ENCODE peak calls at places on chromosome 17, in seven cellular contexts. U is HepG2, V is H1, C is SK-N-SH, Q is K562, X is GM12891, I is GM12878. E is an unnamed sample.

GRCh38 chr17:44024853-44025252 is 10.1 kb upstream of the TMEM101 start:
- DNase-seq in U (no peak), V (no peak), C (peak), Q (no peak), X (no peak), I (no peak), E (no peak)

GRCh38 chr17:31466096-31466495 is 74.6 kb downstream of the RAB11FIP4 start:
- DNase-seq in U (no peak), V (no peak), C (no peak), Q (no peak), X (no peak), I (no peak), E (no peak)

GRCh38 chr17:8209909-8210760 is at the start of gene AURKB:
- DNase-seq in U (peak), V (no peak), C (peak), Q (peak), X (peak), I (peak), E (peak)

GRCh38 chr17:251531-251930 is 70.1 kb upstream of the DOC2B start:
- DNase-seq in U (no peak), V (no peak), C (no peak), Q (no peak), X (no peak), I (no peak), E (no peak)

GRCh38 chr17:38551121-38551520 is 54.6 kb downstream of the SRCIN1 start:
- DNase-seq in U (no peak), V (no peak), C (no peak), Q (no peak), X (no peak), I (no peak), E (no peak)

GRCh38 chr17:7848665-7849184 is 6.1 kb upstream of the TMEM88 start:
- DNase-seq in U (no peak), V (no peak), C (no peak), Q (no peak), X (no peak), I (no peak), E (no peak)

GRCh38 chr17:81291662-81292061 is 3.4 kb downstream of the SLC38A10 start:
- DNase-seq in U (peak), V (peak), C (peak), Q (peak), X (peak), I (no peak), E (peak)

GRCh38 chr17:66272699-66273390 is 29.6 kb upstream of the PRKCA start:
- DNase-seq in U (no peak), V (no peak), C (no peak), Q (peak), X (no peak), I (no peak), E (no peak)

GRCh38 chr17:41870097-41870496 is 4.9 kb upstream of the KLHL11 start:
- DNase-seq in U (no peak), V (no peak), C (no peak), Q (no peak), X (no peak), I (no peak), E (no peak)

GRCh38 chr17:72624652-72625051 is 467.8 kb downstream of the SLC39A11 start:
- DNase-seq in U (no peak), V (no peak), C (no peak), Q (no peak), X (no peak), I (no peak), E (no peak)

GRCh38 chr17:43356999-43357398 is 41.8 kb upstream of the ARL4D start:
- DNase-seq in U (no peak), V (no peak), C (no peak), Q (no peak), X (no peak), I (no peak), E (no peak)

GRCh38 chr17:57975044-57975443 is 13.0 kb downstream of the VEZF1 start:
- DNase-seq in U (peak), V (no peak), C (no peak), Q (no peak), X (no peak), I (no peak), E (no peak)

GRCh38 chr17:64506576-64507417 is at the start of gene CEP95:
- DNase-seq in U (peak), V (no peak), C (peak), Q (peak), X (peak), I (peak), E (peak)

GRCh38 chr17:47959825-47960655 is 2.4 kb upstream of the PRR15L start:
- DNase-seq in U (no peak), V (no peak), C (no peak), Q (no peak), X (no peak), I (no peak), E (no peak)

GRCh38 chr17:31488264-31488981 is 96.9 kb downstream of the RAB11FIP4 start:
- DNase-seq in U (no peak), V (no peak), C (peak), Q (no peak), X (no peak), I (no peak), E (no peak)

GRCh38 chr17:9439851-9440250 is 135.8 kb downstream of the STX8 start:
- DNase-seq in U (no peak), V (no peak), C (no peak), Q (no peak), X (no peak), I (no peak), E (no peak)

GRCh38 chr17:17384291-17384615 is 81.1 kb downstream of the NT5M start:
- DNase-seq in U (no peak), V (no peak), C (no peak), Q (no peak), X (no peak), I (no peak), E (no peak)

GRCh38 chr17:62950067-62950466 is 16.0 kb upstream of the TANC2 start:
- DNase-seq in U (no peak), V (no peak), C (no peak), Q (no peak), X (no peak), I (no peak), E (no peak)

GRCh38 chr17:67779098-67779672 is 46.1 kb upstream of the BPTF start:
- DNase-seq in U (peak), V (peak), C (peak), Q (peak), X (peak), I (no peak), E (peak)

GRCh38 chr17:61005358-61005757 is 327.7 kb downstream of the BCAS3 start:
- DNase-seq in U (no peak), V (no peak), C (no peak), Q (no peak), X (no peak), I (no peak), E (no peak)

GRCh38 chr17:72432143-72432604 is 311.4 kb downstream of the SOX9 start:
- DNase-seq in U (no peak), V (no peak), C (peak), Q (no peak), X (no peak), I (no peak), E (no peak)

GRCh38 chr17:56110463-56111138 is 42.7 kb upstream of the ANKFN1 start:
- DNase-seq in U (no peak), V (no peak), C (no peak), Q (no peak), X (no peak), I (no peak), E (no peak)

GRCh38 chr17:81064746-81065475 is 30.0 kb downstream of the BAIAP2 start:
- DNase-seq in U (no peak), V (no peak), C (no peak), Q (no peak), X (no peak), I (no peak), E (no peak)

GRCh38 chr17:41869426-41869825 is 4.2 kb upstream of the KLHL11 start:
- DNase-seq in U (no peak), V (no peak), C (no peak), Q (no peak), X (no peak), I (no peak), E (no peak)

GRCh38 chr17:57939797-57940196 is 15.4 kb downstream of the CUEDC1 start:
- DNase-seq in U (no peak), V (no peak), C (no peak), Q (peak), X (peak), I (peak), E (peak)

GRCh38 chr17:80539022-80539421 is 5.6 kb upstream of the RPTOR start:
- DNase-seq in U (no peak), V (no peak), C (no peak), Q (peak), X (no peak), I (no peak), E (no peak)

GRCh38 chr17:8225813-8226535 is 15.6 kb upstream of the AURKB start:
- DNase-seq in U (no peak), V (no peak), C (no peak), Q (peak), X (no peak), I (peak), E (no peak)

GRCh38 chr17:38538906-38539305 is 66.8 kb downstream of the SRCIN1 start:
- DNase-seq in U (no peak), V (no peak), C (no peak), Q (no peak), X (no peak), I (no peak), E (no peak)

GRCh38 chr17:71709974-71710373 is 410.8 kb upstream of the SOX9 start:
- DNase-seq in U (no peak), V (no peak), C (peak), Q (no peak), X (no peak), I (no peak), E (no peak)

GRCh38 chr17:55347341-55347740 is 74.3 kb downstream of the MMD start:
- DNase-seq in U (no peak), V (no peak), C (no peak), Q (no peak), X (no peak), I (no peak), E (no peak)

GRCh38 chr17:57319806-57320205 is 63.5 kb downstream of the MSI2 start:
- DNase-seq in U (no peak), V (no peak), C (no peak), Q (no peak), X (no peak), I (no peak), E (no peak)

GRCh38 chr17:15257316-15257925 is 7.7 kb downstream of the PMP22 start:
- DNase-seq in U (peak), V (no peak), C (peak), Q (peak), X (peak), I (peak), E (peak)

GRCh38 chr17:57243171-57243622 is 13.1 kb upstream of the MSI2 start:
- DNase-seq in U (peak), V (peak), C (peak), Q (peak), X (peak), I (peak), E (peak)

GRCh38 chr17:29084476-29085148 is 41.7 kb downstream of the PIPOX start:
- DNase-seq in U (no peak), V (no peak), C (peak), Q (no peak), X (no peak), I (no peak), E (no peak)

GRCh38 chr17:44159519-44160210 is 10.8 kb upstream of the ASB16 start:
- DNase-seq in U (no peak), V (no peak), C (no peak), Q (peak), X (no peak), I (no peak), E (no peak)

GRCh38 chr17:82957961-82958491 is 118.2 kb upstream of the ZNF750 start:
- DNase-seq in U (no peak), V (no peak), C (no peak), Q (no peak), X (no peak), I (no peak), E (no peak)

GRCh38 chr17:82596837-82597672 is 51.2 kb downstream of the WDR45B start:
- DNase-seq in U (no peak), V (no peak), C (peak), Q (no peak), X (no peak), I (no peak), E (no peak)

GRCh38 chr17:8922451-8922850 is 43.1 kb downstream of the PIK3R5 start:
- DNase-seq in U (no peak), V (no peak), C (no peak), Q (no peak), X (no peak), I (no peak), E (no peak)

GRCh38 chr17:67443931-67444597 is 67.0 kb downstream of the PITPNC1 start:
- DNase-seq in U (no peak), V (no peak), C (peak), Q (no peak), X (no peak), I (no peak), E (no peak)

DNA sequence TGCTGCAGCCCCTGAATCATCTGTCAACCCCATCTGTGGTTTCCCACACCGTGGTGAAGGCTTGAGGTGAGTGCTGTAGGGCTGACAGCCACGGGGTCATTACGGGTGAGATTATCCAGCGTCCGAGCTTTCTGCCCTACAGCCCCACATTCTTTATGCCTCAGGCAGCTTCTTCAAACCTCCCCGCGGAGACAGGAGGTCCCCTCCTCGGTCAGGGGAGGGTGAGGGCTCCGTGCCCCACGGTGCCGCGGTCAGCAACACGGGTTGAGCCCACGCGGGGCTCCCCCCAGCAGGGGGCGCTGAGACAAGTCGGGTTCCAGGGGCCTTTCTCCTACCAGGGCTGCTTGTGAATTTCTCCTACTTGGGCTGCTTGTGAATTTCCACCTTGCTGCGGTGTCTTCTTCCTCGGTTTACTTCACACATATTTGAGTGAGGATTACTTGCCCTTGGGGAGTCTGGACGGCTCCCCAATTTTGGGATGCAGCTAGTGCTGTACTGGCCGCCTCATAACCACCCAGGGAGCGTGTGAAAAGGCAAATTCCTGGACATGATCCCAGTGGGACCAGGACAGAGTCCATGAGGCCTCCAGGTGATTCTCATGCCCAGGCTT is 18.1 kb upstream of the WFIKKN2 start:
- DNase-seq in U (no peak), V (no peak), C (peak), Q (peak), X (no peak), I (no peak), E (peak)
- TF ChIP-seq TAF1 in U (no peak), V (no peak), C (peak), Q (no peak), X (no peak), I (no peak), E (no peak)

DNA sequence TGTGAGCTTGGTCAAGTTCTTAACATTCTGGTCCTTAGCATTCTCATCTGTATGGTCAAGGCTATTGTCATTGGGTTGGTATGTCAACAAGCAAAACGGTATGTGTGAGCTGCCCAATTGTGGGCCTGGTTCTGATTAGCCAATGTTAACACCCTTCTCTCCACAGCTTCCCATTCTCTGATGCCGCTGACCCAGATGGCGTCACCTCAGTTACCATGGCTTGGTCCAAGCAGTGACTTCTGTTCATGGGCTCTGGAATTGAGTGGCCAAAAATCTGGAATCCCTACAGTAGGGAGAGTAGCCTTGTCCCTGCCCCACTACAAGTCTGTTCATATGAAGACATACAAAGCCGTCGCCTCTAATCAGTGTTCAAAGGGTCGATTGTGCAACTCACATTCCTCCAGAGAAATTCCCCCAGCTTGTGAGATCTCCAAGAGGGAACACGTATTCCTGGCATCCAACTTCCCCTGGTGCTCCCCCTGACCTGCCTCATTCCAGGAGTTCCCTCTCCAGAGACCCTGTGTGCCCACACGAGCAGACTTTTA is 15.8 kb downstream of the TMEM98 start:
- DNase-seq in U (peak), V (no peak), C (no peak), Q (no peak), X (no peak), I (no peak), E (no peak)
- TF ChIP-seq POLR2AphosphoS5 in U (no peak), V (no peak), C (no peak), Q (no peak), X (no peak), I (no peak), E (no peak)

GRCh38 chr17:27282054-27282501 is 11.8 kb upstream of the WSB1 start:
- DNase-seq in U (no peak), V (no peak), C (no peak), Q (no peak), X (peak), I (peak), E (no peak)
- TF ChIP-seq TAF1 in U (no peak), V (no peak), C (no peak), Q (no peak), X (no peak), I (no peak), E (no peak)

GRCh38 chr17:74437702-74438101 is 5.8 kb downstream of the GPRC5C start:
- DNase-seq in U (no peak), V (no peak), C (peak), Q (peak), X (no peak), I (no peak), E (no peak)
- TF ChIP-seq POLR2AphosphoS5 in U (no peak), V (no peak), C (no peak), Q (no peak), X (no peak), I (no peak), E (no peak)

DNA sequence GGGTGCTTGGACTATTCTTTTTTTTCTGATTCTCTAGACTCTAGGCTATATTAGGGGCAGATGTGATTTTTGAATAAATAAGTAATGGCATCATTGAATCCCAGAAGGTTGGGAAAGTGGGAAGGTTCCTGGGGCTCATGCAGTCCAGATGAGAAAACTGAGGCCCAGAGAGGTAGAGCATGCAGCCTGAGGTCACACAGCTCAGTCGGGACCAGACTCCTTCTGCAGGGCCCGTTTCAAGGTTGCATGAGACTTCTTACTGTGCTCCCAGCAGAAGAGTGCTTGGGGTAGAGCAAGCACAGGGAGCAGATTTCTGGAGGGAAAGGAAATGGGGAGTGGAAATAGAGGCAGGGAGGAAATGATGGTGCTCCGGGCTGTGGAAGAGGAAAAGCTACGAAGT is 59.8 kb downstream of the MGAT5B start:
- DNase-seq in U (no peak), V (no peak), C (no peak), Q (no peak), X (no peak), I (no peak), E (no peak)
- TF ChIP-seq TAF1 in U (no peak), V (no peak), C (no peak), Q (no peak), X (no peak), I (no peak), E (no peak)

GRCh38 chr17:12902046-12902445 is 112.7 kb downstream of the ARHGAP44 start:
- DNase-seq in U (no peak), V (no peak), C (no peak), Q (no peak), X (no peak), I (no peak), E (no peak)

GRCh38 chr17:12899604-12900003 is 110.3 kb downstream of the ARHGAP44 start:
- DNase-seq in U (no peak), V (no peak), C (no peak), Q (no peak), X (no peak), I (no peak), E (no peak)

GRCh38 chr17:12896386-12896785 is 107.1 kb downstream of the ARHGAP44 start:
- DNase-seq in U (no peak), V (no peak), C (no peak), Q (no peak), X (no peak), I (no peak), E (no peak)

GRCh38 chr17:12898110-12898509 is 108.8 kb downstream of the ARHGAP44 start:
- DNase-seq in U (no peak), V (no peak), C (no peak), Q (no peak), X (no peak), I (no peak), E (no peak)

GRCh38 chr17:12900474-12900873 is 111.2 kb downstream of the ARHGAP44 start:
- DNase-seq in U (no peak), V (no peak), C (no peak), Q (no peak), X (no peak), I (no peak), E (no peak)
- TF ChIP-seq POLR2AphosphoS5 in U (no peak), V (no peak), C (no peak), Q (no peak), X (no peak), I (no peak), E (no peak)

DNA sequence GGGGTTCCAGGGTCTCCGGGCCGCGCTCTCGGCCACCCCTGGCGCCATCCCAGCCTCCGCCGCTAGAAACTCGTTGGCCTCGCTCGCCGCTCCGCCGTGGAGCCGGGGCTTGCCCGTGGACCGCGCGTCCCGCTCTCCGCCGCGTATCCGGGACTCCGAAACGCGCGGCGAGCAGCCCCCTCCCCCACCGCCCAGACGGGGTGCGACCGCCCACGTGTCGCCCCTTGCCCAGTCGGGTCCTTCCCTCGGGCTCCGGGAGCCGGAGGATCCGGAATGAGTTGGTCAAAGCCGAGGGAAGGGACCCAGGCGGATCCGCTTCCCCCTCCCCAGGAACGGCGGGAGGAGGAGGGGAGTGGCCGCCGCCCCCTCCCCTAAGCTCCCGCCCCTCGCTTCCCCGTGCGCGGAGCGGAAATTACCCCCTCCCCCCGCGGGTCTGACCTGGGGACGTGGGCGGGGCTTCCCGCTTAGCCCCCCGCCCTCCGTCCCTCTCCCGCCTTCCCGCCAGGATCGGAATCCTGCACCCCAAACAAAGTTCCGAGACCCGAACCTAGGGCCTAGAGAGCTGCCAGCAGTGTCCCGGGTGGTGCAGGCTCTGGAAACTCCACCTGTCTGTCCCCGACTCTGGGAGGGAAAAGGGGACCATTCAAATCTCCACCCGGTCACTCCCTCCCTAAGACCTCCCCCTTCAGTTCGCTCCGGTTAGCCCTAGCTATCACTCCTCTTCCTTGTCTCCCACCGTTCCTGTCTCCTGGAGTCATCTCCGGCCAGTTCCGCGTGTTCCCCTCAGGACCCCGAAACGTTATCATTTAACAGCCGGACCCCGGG is 1.1 kb upstream of the IGF2BP1 start:
- DNase-seq in U (peak), V (peak), C (peak), Q (peak), X (no peak), I (no peak), E (no peak)
- TF ChIP-seq TAF1 in U (peak), V (peak), C (no peak), Q (peak), X (no peak), I (no peak), E (no peak)

GRCh38 chr17:49723423-49723822 is 15.7 kb upstream of the SLC35B1 start:
- DNase-seq in U (no peak), V (no peak), C (no peak), Q (no peak), X (no peak), I (no peak), E (no peak)
- TF ChIP-seq POLR2AphosphoS5 in U (no peak), V (no peak), C (no peak), Q (no peak), X (no peak), I (no peak), E (no peak)